ENCODE peak calls at places on chromosomes 12 and 14, in four cellular contexts. O, I, X and H are unnamed samples.

GRCh38 chr12:25051171-25051570 is 102.3 kb upstream of the BCAT1 start:
- DNase-seq in X (no peak), I (no peak), O (no peak), H (no peak)

GRCh38 chr14:92993302-92993701 is 70.4 kb downstream of the CHGA start:
- DNase-seq in X (no peak), I (peak), O (no peak), H (no peak)

GRCh38 chr12:9869307-9870161 is at the start of gene CLEC2B:
- DNase-seq in I (no peak), X (no peak), O (no peak), H (no peak)

GRCh38 chr14:34628681-34629135 is 1.2 kb downstream of the SNX6 start:
- DNase-seq in O (no peak), X (no peak), I (no peak), H (no peak)

GRCh38 chr12:106642991-106643390 is 60.2 kb downstream of the RFX4 start:
- DNase-seq in O (no peak), I (no peak), X (no peak), H (no peak)

GRCh38 chr12:39431797-39432196 is 11.1 kb downstream of the KIF21A start:
- DNase-seq in I (no peak), X (no peak), O (no peak), H (no peak)

GRCh38 chr12:52382854-52383253 is 2.6 kb downstream of the KRT84 start:
- DNase-seq in O (no peak), X (peak), I (no peak), H (no peak)

GRCh38 chr12:54039417-54040147 is 6.7 kb downstream of the HOXC5 start:
- DNase-seq in I (no peak), O (no peak), X (no peak), H (peak)

GRCh38 chr14:88488081-88488480 is 66.7 kb downstream of the PTPN21 start:
- DNase-seq in I (no peak), X (no peak), O (no peak), H (no peak)

GRCh38 chr12:93103154-93103553 is 174.1 kb upstream of the EEA1 start:
- DNase-seq in O (no peak), I (peak), X (no peak), H (no peak)

GRCh38 chr14:103626150-103626850 is 2.7 kb upstream of the KLC1 start:
- DNase-seq in I (no peak), X (no peak), O (no peak), H (no peak)